ENCODE peak calls at places on chromosomes 16 and 17, in seven cellular contexts. E is K562, C is HCT116, A is H1, X is HepG2, J is GM12878, O is SK-N-SH. B is an unnamed sample.

GRCh38 chr17:43445009-43445589 is 38.7 kb upstream of the DHX8 start:
- DNase-seq in O (no peak), A (no peak), J (no peak), C (no peak), X (no peak), E (no peak), B (no peak)

GRCh38 chr17:75514299-75515228 is 773 bp downstream of the CASKIN2 start:
- DNase-seq in O (peak; percentile 64), C (no peak), X (no peak), J (no peak), E (no peak), A (peak; percentile 64), B (no peak)

GRCh38 chr16:4505356-4506153 is 29.4 kb downstream of the HMOX2 start:
- DNase-seq in X (no peak), C (no peak), O (no peak), A (no peak), J (peak; percentile 70), E (no peak), B (no peak)

GRCh38 chr17:47669060-47669459 is 19.3 kb downstream of the KPNB1 start:
- DNase-seq in J (no peak), A (no peak), X (no peak), E (no peak), C (no peak), O (no peak), B (no peak)

GRCh38 chr16:35561346-35561745 is 2101.9 kb downstream of the TP53TG3F start:
- DNase-seq in C (no peak), E (no peak), J (no peak), O (no peak), X (no peak), A (no peak), B (no peak)

GRCh38 chr16:52499061-52499460 is 47.9 kb downstream of the TOX3 start:
- DNase-seq in J (no peak), C (no peak), E (no peak), A (no peak), X (no peak), O (no peak), B (no peak)

GRCh38 chr17:42354956-42355843 is 33.0 kb downstream of the STAT3 start:
- DNase-seq in A (no peak), O (no peak), J (no peak), X (no peak), C (no peak), E (no peak), B (no peak)

GRCh38 chr17:62790554-62790953 is 17.6 kb downstream of the MARCHF10 start:
- DNase-seq in J (no peak), O (no peak), E (no peak), A (no peak), C (no peak), X (no peak), B (no peak)

GRCh38 chr16:11742041-11742535 is 569 bp downstream of the TXNDC11 start:
- DNase-seq in J (no peak), O (no peak), A (peak; percentile 68), X (peak; percentile 32), C (no peak), E (peak; percentile 58), B (no peak)

GRCh38 chr16:89999831-90000574 is 19.3 kb downstream of the DBNDD1 start:
- DNase-seq in C (no peak), A (no peak), O (no peak), X (no peak), J (no peak), E (no peak), B (no peak)

GRCh38 chr17:43574348-43574747 is 28.2 kb upstream of the ETV4 start:
- DNase-seq in O (no peak), J (no peak), C (no peak), A (no peak), E (no peak), X (no peak), B (no peak)

GRCh38 chr17:18119166-18119745 is 10.7 kb downstream of the MYO15A start:
- DNase-seq in E (no peak), X (no peak), C (no peak), J (no peak), O (no peak), A (no peak), B (no peak)

GRCh38 chr16:86193528-86194193 is 294.7 kb downstream of the IRF8 start:
- DNase-seq in X (no peak), A (no peak), C (no peak), E (no peak), O (no peak), J (no peak), B (no peak)

GRCh38 chr16:86191663-86192062 is 292.7 kb downstream of the IRF8 start:
- DNase-seq in J (no peak), E (no peak), X (no peak), A (no peak), C (no peak), O (no peak), B (no peak)

GRCh38 chr16:86185089-86185488 is 286.1 kb downstream of the IRF8 start:
- DNase-seq in A (no peak), O (no peak), E (no peak), J (no peak), C (no peak), X (no peak), B (no peak)

GRCh38 chr16:86186361-86186760 is 287.4 kb downstream of the IRF8 start:
- DNase-seq in A (no peak), C (no peak), E (no peak), J (no peak), O (no peak), X (no peak), B (no peak)

DNA sequence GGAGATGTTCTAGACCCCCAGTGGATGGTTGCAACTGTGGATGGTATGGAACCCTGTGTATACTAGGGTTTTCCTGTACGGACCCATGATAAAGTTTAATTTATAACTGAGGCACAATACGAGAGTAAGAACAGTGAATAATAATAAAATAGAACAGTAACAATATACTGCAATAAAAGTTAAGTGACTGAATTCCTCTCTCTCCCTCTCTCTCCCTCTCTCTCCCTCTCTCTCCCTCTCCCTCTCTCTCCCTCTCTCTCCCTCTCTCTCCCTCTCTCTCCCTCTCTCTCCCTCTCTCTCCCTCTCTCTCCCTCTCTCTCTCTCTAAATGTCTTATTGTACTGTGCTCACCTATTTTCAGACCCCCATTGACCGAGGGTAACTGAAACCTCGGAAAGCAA is 291.0 kb downstream of the IRF8 start:
- DNase-seq in E (no peak), X (no peak), O (no peak), J (no peak), C (no peak), A (no peak), B (no peak)
- TF ChIP-seq YY1 in E (no peak), X (no peak), O (no peak), J (no peak), C (no peak), A (no peak), B (no peak)

DNA sequence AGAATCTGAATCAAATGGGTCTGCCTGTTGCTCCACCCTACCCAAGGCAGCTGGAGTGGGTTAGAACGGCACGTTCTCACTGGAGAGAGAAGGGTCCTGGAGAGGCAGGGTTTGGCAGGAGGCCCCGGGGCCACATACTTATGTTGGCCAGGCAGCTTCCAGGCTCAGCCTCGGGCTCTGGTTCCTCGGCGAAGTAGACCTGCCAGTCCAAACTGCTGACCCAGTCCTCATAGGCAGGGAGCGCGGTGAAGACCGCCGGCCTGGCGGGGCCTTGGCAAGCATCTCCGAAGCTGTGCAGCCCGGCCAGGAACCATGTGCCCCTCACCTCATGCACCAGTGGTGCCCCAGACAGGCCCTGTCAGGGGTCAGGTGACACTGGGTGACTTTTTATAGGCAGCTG is 4.8 kb downstream of the PRSS53 start:
- DNase-seq in E (no peak), O (no peak), C (no peak), X (no peak), A (no peak), J (no peak), B (no peak)
- TF ChIP-seq YY1 in E (no peak), O (no peak), C (no peak), X (no peak), A (no peak), J (no peak), B (no peak)

GRCh38 chr16:19118938-19119431 is 5.2 kb downstream of the ITPRIPL2 start:
- DNase-seq in X (no peak), O (no peak), C (no peak), A (no peak), E (peak; percentile 86), J (no peak), B (no peak)
- TF ChIP-seq YY1 in X (no peak), O (peak; percentile 26), C (no peak), A (no peak), E (peak; percentile 58), J (peak; percentile 8), B (no peak)

GRCh38 chr17:27471321-27472269 is 15.3 kb downstream of the KSR1 start:
- DNase-seq in A (no peak), E (peak; percentile 58), J (peak; percentile 97), C (peak; percentile 41), O (no peak), X (no peak), B (no peak)
- TF ChIP-seq YY1 in A (no peak), E (no peak), J (peak; percentile 30), C (no peak), O (no peak), X (no peak), B (no peak)

DNA sequence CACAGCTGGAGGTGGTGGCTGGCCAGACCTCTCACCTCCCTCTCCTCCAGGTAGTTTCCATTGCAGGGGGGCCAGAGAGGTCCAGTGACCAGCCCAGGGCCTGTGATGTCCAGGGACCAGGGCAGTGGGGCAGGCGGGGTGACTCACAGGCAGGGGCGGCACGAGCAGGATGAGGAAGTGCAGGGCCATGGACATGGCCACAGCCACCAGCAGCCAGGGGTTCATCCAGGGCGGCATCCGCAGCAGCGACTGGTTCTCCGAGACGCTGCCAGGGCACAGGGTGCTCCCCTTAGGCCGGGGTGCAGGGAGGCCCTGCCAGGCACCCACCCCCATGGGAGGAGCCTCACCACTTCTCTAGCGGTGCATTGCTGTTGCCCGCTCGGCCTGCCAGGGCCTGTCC is 12.9 kb upstream of the P2RX1 start:
- DNase-seq in C (no peak), X (no peak), A (no peak), E (no peak), O (no peak), J (no peak), B (no peak)
- TF ChIP-seq YY1 in C (no peak), X (no peak), A (no peak), E (no peak), O (no peak), J (no peak), B (no peak)

DNA sequence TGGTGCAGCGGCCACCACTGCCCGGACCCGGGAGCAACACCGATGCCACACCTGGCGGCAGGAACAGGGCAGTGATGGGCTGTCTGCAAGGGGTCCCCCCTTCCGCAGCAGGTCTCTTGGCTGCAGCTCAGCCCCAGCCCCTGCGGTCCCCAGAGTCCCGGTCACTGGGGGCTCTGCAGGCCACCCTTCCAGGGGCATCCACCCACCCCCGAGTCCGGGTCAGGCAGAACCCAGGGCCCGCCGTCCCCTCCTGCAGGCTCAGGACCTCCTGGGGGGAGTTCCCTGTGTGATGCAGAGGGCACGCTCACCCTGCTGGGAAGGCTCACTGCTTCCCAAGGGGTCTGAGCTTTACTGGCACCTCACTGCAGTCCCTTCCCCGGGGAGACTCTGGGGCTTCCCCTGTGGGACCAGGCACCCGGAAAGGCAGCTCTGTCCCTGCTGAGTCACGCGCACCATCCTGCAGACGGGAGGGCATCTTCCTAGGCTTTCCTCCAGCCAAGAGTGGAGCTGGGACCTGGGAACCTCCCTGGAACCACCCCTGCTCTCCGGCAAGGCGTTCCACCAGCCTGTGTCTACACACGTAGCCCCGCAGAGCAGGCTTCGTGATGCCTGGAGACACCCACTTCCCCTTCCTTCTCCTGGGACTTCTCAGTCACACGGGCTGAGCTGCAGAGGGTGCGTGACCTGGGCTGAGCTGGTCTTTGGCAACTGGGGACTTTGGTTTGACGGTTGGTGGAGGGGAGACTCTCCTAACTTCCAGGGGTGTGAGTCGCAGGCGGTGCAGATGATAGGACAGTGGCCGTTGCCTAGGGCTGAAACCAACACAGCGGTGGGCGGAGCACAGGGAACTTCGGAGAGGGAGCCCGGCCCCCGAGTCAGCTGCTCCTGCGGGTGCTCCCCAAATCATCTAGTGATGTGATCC is 23.4 kb downstream of the SLC25A10 start:
- DNase-seq in J (peak; percentile 26), A (no peak), O (no peak), C (no peak), X (no peak), E (peak; percentile 77), B (no peak)
- TF ChIP-seq YY1 in J (no peak), A (no peak), O (no peak), C (no peak), X (no peak), E (no peak), B (no peak)